ENCODE peak calls at places on chromosomes 1 and 21, in five cellular contexts. One of them, this sample, is unnamed.

GRCh38 chr1:192186197-192186596 is 27.9 kb downstream of the RGS18 start:
- DNase-seq in Panc1: no peak
- DNase-seq in fibroblast of mammary gland: no peak
- DNase-seq in tibial artery: no peak
- DNase-seq in body of pancreas: no peak
- DNase-seq in this sample: no peak

GRCh38 chr1:217373761-217374701 is 256.9 kb downstream of the GPATCH2 start:
- DNase-seq in Panc1: no peak
- DNase-seq in fibroblast of mammary gland: no peak
- DNase-seq in tibial artery: no peak
- DNase-seq in body of pancreas: no peak
- DNase-seq in this sample: no peak

GRCh38 chr1:243746736-243747135 is 103.3 kb downstream of the AKT3 start:
- DNase-seq in Panc1: no peak
- DNase-seq in fibroblast of mammary gland: no peak
- DNase-seq in tibial artery: no peak
- DNase-seq in body of pancreas: no peak
- DNase-seq in this sample: no peak

GRCh38 chr1:197200468-197200899 is 54.0 kb upstream of the ASPM start:
- DNase-seq in Panc1: no peak
- DNase-seq in fibroblast of mammary gland: peak
- DNase-seq in tibial artery: peak
- DNase-seq in body of pancreas: no peak
- DNase-seq in this sample: no peak

GRCh38 chr1:87495147-87495546 is 166.5 kb downstream of the LMO4 start:
- DNase-seq in Panc1: no peak
- DNase-seq in fibroblast of mammary gland: no peak
- DNase-seq in tibial artery: no peak
- DNase-seq in body of pancreas: no peak
- DNase-seq in this sample: no peak

GRCh38 chr1:1942753-1943656 is 23.9 kb upstream of the TMEM52 start:
- DNase-seq in Panc1: no peak
- DNase-seq in fibroblast of mammary gland: no peak
- DNase-seq in tibial artery: no peak
- DNase-seq in body of pancreas: no peak
- DNase-seq in this sample: no peak

GRCh38 chr21:37530901-37531351 is 164.4 kb downstream of the DYRK1A start:
- DNase-seq in Panc1: no peak
- DNase-seq in fibroblast of mammary gland: no peak
- DNase-seq in tibial artery: no peak
- DNase-seq in body of pancreas: no peak
- DNase-seq in this sample: no peak

GRCh38 chr1:180881806-180882509 is 30.7 kb upstream of the KIAA1614 start:
- DNase-seq in Panc1: peak
- DNase-seq in fibroblast of mammary gland: peak
- DNase-seq in tibial artery: no peak
- DNase-seq in body of pancreas: no peak
- DNase-seq in this sample: no peak

GRCh38 chr1:15965228-15965767 is 10.6 kb downstream of the ZBTB17 start:
- DNase-seq in Panc1: no peak
- DNase-seq in fibroblast of mammary gland: peak
- DNase-seq in tibial artery: no peak
- DNase-seq in body of pancreas: no peak
- DNase-seq in this sample: no peak

GRCh38 chr1:101071470-101071886 is 45.9 kb upstream of the DPH5 start:
- DNase-seq in Panc1: no peak
- DNase-seq in fibroblast of mammary gland: no peak
- DNase-seq in tibial artery: no peak
- DNase-seq in body of pancreas: no peak
- DNase-seq in this sample: no peak

GRCh38 chr1:209587778-209588177 is 4.3 kb downstream of the CAMK1G start:
- DNase-seq in Panc1: no peak
- DNase-seq in fibroblast of mammary gland: no peak
- DNase-seq in tibial artery: no peak
- DNase-seq in body of pancreas: no peak
- DNase-seq in this sample: no peak

GRCh38 chr1:241817956-241818612 is 29.9 kb upstream of the EXO1 start:
- DNase-seq in Panc1: no peak
- DNase-seq in fibroblast of mammary gland: no peak
- DNase-seq in tibial artery: no peak
- DNase-seq in body of pancreas: no peak
- DNase-seq in this sample: no peak

GRCh38 chr1:4224687-4225086 is 324.6 kb upstream of the C1orf174 start:
- DNase-seq in Panc1: no peak
- DNase-seq in fibroblast of mammary gland: no peak
- DNase-seq in tibial artery: no peak
- DNase-seq in body of pancreas: no peak
- DNase-seq in this sample: no peak

GRCh38 chr1:65596768-65597167 is 176.3 kb downstream of the LEPR start:
- DNase-seq in Panc1: no peak
- DNase-seq in fibroblast of mammary gland: no peak
- DNase-seq in tibial artery: no peak
- DNase-seq in body of pancreas: no peak
- DNase-seq in this sample: no peak

GRCh38 chr1:93180723-93181613 is at the start of gene CCDC18:
- DNase-seq in Panc1: no peak
- DNase-seq in fibroblast of mammary gland: peak
- DNase-seq in tibial artery: no peak
- DNase-seq in body of pancreas: no peak
- DNase-seq in this sample: no peak

GRCh38 chr1:230575886-230576477 is 66.3 kb upstream of the COG2 start:
- DNase-seq in Panc1: no peak
- DNase-seq in fibroblast of mammary gland: no peak
- DNase-seq in tibial artery: no peak
- DNase-seq in body of pancreas: peak
- DNase-seq in this sample: no peak

GRCh38 chr21:26280715-26281310 is 110.2 kb upstream of the APP start:
- DNase-seq in Panc1: no peak
- DNase-seq in fibroblast of mammary gland: peak
- DNase-seq in tibial artery: no peak
- DNase-seq in body of pancreas: no peak
- DNase-seq in this sample: no peak

GRCh38 chr1:47635111-47635510 is 197.3 kb downstream of the FOXD2 start:
- DNase-seq in Panc1: no peak
- DNase-seq in fibroblast of mammary gland: no peak
- DNase-seq in tibial artery: no peak
- DNase-seq in body of pancreas: no peak
- DNase-seq in this sample: no peak

GRCh38 chr1:207828485-207829158 is 76.8 kb downstream of the CD46 start:
- DNase-seq in Panc1: peak
- DNase-seq in fibroblast of mammary gland: peak
- DNase-seq in tibial artery: peak
- DNase-seq in body of pancreas: peak
- DNase-seq in this sample: peak

GRCh38 chr1:44511363-44511762 is 106.3 kb downstream of the RNF220 start:
- DNase-seq in Panc1: no peak
- DNase-seq in fibroblast of mammary gland: no peak
- DNase-seq in tibial artery: no peak
- DNase-seq in body of pancreas: no peak
- DNase-seq in this sample: no peak

GRCh38 chr1:1204425-1204920 is 1.9 kb downstream of the TNFRSF18 start:
- DNase-seq in Panc1: no peak
- DNase-seq in fibroblast of mammary gland: no peak
- DNase-seq in tibial artery: no peak
- DNase-seq in body of pancreas: no peak
- DNase-seq in this sample: no peak

GRCh38 chr1:43373034-43373940 is 5.5 kb upstream of the ELOVL1 start:
- DNase-seq in Panc1: peak
- DNase-seq in fibroblast of mammary gland: peak
- DNase-seq in tibial artery: no peak
- DNase-seq in body of pancreas: no peak
- DNase-seq in this sample: no peak

DNA sequence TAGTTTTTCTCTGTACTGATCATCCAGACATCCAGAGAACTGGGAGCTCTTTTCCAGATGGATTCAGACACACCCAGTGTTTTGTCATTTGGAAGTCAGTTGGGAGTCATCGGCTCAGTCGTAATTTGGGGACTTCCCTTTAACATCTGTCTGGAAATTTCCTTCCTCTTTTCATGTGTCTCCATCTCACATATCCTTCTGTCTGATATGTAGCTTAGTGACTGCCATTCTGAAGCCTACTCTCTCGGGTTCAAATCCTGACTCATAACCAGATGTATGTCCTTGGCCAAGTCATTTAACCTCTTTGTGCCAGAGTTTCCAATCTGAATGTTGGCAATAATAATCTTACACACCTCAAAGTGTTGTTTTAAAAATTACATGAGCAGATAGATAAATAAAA is 3.0 kb downstream of the MORC3 start:
- DNase-seq in Panc1: no peak
- DNase-seq in fibroblast of mammary gland: peak
- DNase-seq in tibial artery: no peak
- DNase-seq in body of pancreas: no peak
- DNase-seq in this sample: peak
- H3K4me3 ChIP-seq in Panc1: no peak
- H3K4me3 ChIP-seq in fibroblast of mammary gland: no peak
- H3K4me3 ChIP-seq in tibial artery: no peak
- H3K4me3 ChIP-seq in body of pancreas: no peak
- H3K4me3 ChIP-seq in this sample: no peak

GRCh38 chr1:52662645-52663313 is 29.8 kb downstream of the SHISAL2A start:
- DNase-seq in Panc1: no peak
- DNase-seq in fibroblast of mammary gland: peak
- DNase-seq in tibial artery: no peak
- DNase-seq in body of pancreas: peak
- DNase-seq in this sample: no peak
- TF ChIP-seq CTCF in Panc1: no peak
- TF ChIP-seq CTCF in fibroblast of mammary gland: no peak
- TF ChIP-seq CTCF in tibial artery: no peak
- TF ChIP-seq CTCF in body of pancreas: no peak
- TF ChIP-seq CTCF in this sample: no peak

GRCh38 chr1:156106624-156107488 is 7.7 kb upstream of the LMNA start:
- DNase-seq in Panc1: no peak
- DNase-seq in fibroblast of mammary gland: peak
- DNase-seq in tibial artery: no peak
- DNase-seq in body of pancreas: peak
- DNase-seq in this sample: peak
- H3K4me3 ChIP-seq in Panc1: peak
- H3K4me3 ChIP-seq in fibroblast of mammary gland: peak
- H3K4me3 ChIP-seq in tibial artery: peak
- H3K4me3 ChIP-seq in body of pancreas: no peak
- H3K4me3 ChIP-seq in this sample: peak

DNA sequence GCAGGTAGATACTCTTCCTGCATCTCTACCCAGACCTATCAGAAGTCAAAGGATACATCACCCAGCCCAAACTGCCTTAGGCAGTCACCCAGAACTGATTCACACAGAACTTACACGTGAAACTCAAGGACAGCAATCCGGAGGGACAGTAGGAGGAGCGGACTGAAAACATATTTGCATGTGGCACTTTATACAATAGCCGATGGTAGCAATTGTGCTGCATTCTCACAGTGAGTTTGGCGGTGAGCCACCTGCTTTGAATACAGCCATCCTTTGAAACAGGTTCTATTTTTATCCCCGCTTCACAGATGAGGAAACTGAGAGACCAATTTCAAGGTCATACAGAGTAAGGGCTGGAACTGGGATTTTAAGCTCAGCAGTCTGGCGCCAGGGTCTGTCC is 69.5 kb downstream of the EDEM3 start:
- DNase-seq in Panc1: no peak
- DNase-seq in fibroblast of mammary gland: no peak
- DNase-seq in tibial artery: no peak
- DNase-seq in body of pancreas: no peak
- DNase-seq in this sample: no peak
- TF ChIP-seq CTCF in Panc1: no peak
- TF ChIP-seq CTCF in fibroblast of mammary gland: no peak
- TF ChIP-seq CTCF in tibial artery: no peak
- TF ChIP-seq CTCF in body of pancreas: no peak
- TF ChIP-seq CTCF in this sample: no peak

DNA sequence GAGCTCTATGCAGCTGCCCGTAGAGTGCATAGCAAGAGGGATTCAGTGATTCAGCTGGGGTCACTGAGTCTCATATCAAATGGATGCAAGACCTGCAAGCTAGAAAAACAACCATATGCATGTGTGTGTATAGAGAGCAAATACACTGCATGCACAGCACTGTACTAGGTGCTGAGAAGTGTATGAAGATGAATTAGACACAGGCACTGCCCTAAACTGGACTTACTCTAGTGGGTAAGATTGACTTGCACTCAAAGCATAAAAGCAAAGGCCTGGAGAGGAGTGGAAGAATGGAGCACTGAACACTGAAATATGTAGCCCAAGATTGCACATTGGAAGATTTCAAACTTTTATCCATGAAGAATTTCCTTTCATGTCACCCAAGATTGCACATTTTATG is 5.5 kb upstream of the GBP1 start:
- DNase-seq in Panc1: no peak
- DNase-seq in fibroblast of mammary gland: no peak
- DNase-seq in tibial artery: no peak
- DNase-seq in body of pancreas: no peak
- DNase-seq in this sample: no peak
- H3K4me3 ChIP-seq in Panc1: no peak
- H3K4me3 ChIP-seq in fibroblast of mammary gland: no peak
- H3K4me3 ChIP-seq in tibial artery: peak
- H3K4me3 ChIP-seq in body of pancreas: no peak
- H3K4me3 ChIP-seq in this sample: peak

DNA sequence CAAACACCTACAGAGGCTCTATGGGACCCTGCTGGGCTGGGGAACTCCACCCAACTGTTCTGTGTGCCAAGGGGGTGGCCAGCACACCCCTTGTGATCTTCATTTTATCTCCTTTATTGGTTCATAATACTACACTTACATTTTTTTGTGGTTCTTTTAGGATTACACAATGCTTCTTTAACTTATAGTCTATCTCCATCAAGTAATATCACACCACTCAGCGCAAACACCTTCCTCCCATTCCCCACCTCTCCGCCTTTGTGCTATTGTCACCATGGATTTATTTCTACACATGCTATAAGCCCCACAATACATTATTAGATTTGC is 15.9 kb downstream of the EFNA3 start:
- DNase-seq in Panc1: no peak
- DNase-seq in fibroblast of mammary gland: no peak
- DNase-seq in tibial artery: no peak
- DNase-seq in body of pancreas: no peak
- DNase-seq in this sample: no peak
- TF ChIP-seq CTCF in Panc1: no peak
- TF ChIP-seq CTCF in fibroblast of mammary gland: no peak
- TF ChIP-seq CTCF in tibial artery: no peak
- TF ChIP-seq CTCF in body of pancreas: no peak
- TF ChIP-seq CTCF in this sample: no peak

DNA sequence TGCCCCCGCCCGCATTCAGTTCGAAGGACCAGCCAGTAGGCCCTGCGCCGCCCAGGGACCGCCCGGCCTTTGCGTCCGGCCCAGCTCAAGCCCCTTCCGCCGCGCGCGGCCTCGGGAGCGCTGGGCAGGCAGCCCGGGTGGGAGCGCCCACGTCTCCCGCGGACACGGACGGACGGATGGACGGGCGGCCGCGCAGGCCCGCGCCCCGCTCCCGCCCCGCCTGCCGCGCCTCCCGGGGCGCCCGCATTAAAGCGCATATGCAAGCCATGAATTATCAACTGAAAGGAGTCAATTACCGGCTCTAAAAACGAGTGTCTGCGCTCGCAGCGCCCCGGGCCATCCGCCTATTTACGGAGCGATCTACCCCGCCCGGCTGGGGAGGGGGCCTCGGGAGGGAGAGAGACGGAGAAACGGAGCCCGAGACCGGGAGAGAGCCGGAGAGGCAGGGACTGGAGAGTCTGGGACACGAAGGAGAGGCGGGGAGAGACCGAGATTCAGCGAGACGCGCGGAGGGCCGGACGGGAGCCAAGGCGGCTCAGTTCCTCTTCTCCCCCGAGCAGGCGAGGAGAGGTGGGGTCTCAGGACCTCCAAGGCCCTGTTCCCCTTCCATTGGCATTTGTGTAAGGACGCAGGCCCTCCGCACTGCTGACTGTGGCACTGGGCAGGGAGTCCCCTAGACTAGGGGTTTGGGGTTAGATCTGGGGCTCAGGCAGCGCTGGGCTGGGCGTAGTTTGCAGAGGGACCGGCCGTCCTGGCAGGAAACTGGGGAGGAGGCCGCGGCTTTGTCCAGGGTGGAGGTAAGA is 41.3 kb upstream of the DMBX1 start:
- DNase-seq in Panc1: no peak
- DNase-seq in fibroblast of mammary gland: no peak
- DNase-seq in tibial artery: no peak
- DNase-seq in body of pancreas: no peak
- DNase-seq in this sample: no peak
- H3K4me3 ChIP-seq in Panc1: no peak
- H3K4me3 ChIP-seq in fibroblast of mammary gland: no peak
- H3K4me3 ChIP-seq in tibial artery: peak
- H3K4me3 ChIP-seq in body of pancreas: no peak
- H3K4me3 ChIP-seq in this sample: peak